ENCODE peak calls at places on chromosomes 2 and 18, in eight cellular contexts. R is IMR-90; D is H7; U is fibroblast of pulmonary artery; K is thoracic aorta; B is CD4-positive, alpha-beta memory T cell; N is HAP-1; F is upper lobe of right lung. M is an unnamed sample.

GRCh38 chr2:23988371-23988770 is 21.5 kb upstream of the MFSD2B start:
- DNase-seq in D (no peak), K (no peak), N (no peak), F (no peak), U (peak), B (peak), R (peak), M (peak)

GRCh38 chr2:75565523-75566449 is 5.0 kb upstream of the EVA1A start:
- DNase-seq in R (peak), K (no peak), D (no peak), F (no peak), B (no peak), N (no peak), U (no peak), M (no peak)

GRCh38 chr2:216535454-216535995 is 36.9 kb downstream of the RPL37A start:
- DNase-seq in B (no peak), N (no peak), F (no peak), K (peak), D (no peak), U (peak), R (peak), M (no peak)

GRCh38 chr2:65064728-65065552 is 8.7 kb downstream of the CEP68 start:
- DNase-seq in B (peak), U (peak), F (peak), K (peak), R (peak), D (peak), N (peak), M (peak)

GRCh38 chr2:20235655-20236302 is 10.8 kb upstream of the SDC1 start:
- DNase-seq in N (no peak), F (no peak), K (no peak), R (no peak), D (peak), U (no peak), B (no peak), M (no peak)

GRCh38 chr18:67417864-67418523 is 98.5 kb downstream of the DSEL start:
- DNase-seq in U (peak), N (no peak), R (peak), B (peak), F (no peak), K (no peak), D (no peak), M (peak)

GRCh38 chr2:156437876-156438410 is 1.8 kb downstream of the GPD2 start:
- DNase-seq in D (no peak), F (no peak), K (no peak), B (no peak), N (no peak), U (no peak), R (no peak), M (no peak)

GRCh38 chr2:102061962-102062795 is 70.4 kb downstream of the IL1R2 start:
- DNase-seq in F (no peak), K (no peak), D (no peak), B (no peak), N (no peak), R (peak), U (peak), M (no peak)

GRCh38 chr2:45825001-45825651 is 173.7 kb downstream of the PRKCE start:
- DNase-seq in K (no peak), R (no peak), B (no peak), U (no peak), D (peak), F (no peak), N (no peak), M (peak)

GRCh38 chr2:142974288-142975024 is 97.0 kb downstream of the KYNU start:
- DNase-seq in B (no peak), U (peak), R (peak), F (no peak), N (peak), K (no peak), D (no peak), M (no peak)

GRCh38 chr2:25215948-25216679 is 47.7 kb upstream of the POMC start:
- DNase-seq in F (peak), N (peak), D (peak), R (no peak), B (peak), K (no peak), U (peak), M (peak)
- H3K4me3 ChIP-seq in F (peak), N (peak), D (peak), R (peak), B (peak), K (peak), U (peak), M (peak)

DNA sequence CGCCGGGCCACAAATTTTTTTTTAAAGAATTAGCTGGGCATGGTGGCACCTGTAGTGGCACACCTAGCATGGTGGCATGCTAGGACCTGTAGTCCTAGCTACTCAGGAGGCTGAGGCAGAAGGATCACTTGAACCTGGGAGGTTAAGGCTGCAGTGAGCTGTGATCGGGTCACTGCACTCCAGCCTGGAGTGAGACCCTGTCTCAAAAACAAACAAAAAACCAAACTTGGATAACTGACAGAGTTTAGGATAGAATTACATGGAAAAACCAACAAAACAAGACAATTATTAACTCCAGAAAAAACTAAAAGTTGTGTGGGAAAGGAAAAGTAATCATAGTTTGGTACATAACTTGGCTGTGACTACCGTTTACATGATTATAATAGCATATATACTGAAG is 1.6 kb upstream of the CFLAR start:
- DNase-seq in R (no peak), B (no peak), U (no peak), D (no peak), N (no peak), K (no peak), F (no peak), M (no peak)
- H3K4me3 ChIP-seq in R (no peak), B (no peak), U (peak), D (no peak), N (no peak), K (no peak), F (peak), M (no peak)

DNA sequence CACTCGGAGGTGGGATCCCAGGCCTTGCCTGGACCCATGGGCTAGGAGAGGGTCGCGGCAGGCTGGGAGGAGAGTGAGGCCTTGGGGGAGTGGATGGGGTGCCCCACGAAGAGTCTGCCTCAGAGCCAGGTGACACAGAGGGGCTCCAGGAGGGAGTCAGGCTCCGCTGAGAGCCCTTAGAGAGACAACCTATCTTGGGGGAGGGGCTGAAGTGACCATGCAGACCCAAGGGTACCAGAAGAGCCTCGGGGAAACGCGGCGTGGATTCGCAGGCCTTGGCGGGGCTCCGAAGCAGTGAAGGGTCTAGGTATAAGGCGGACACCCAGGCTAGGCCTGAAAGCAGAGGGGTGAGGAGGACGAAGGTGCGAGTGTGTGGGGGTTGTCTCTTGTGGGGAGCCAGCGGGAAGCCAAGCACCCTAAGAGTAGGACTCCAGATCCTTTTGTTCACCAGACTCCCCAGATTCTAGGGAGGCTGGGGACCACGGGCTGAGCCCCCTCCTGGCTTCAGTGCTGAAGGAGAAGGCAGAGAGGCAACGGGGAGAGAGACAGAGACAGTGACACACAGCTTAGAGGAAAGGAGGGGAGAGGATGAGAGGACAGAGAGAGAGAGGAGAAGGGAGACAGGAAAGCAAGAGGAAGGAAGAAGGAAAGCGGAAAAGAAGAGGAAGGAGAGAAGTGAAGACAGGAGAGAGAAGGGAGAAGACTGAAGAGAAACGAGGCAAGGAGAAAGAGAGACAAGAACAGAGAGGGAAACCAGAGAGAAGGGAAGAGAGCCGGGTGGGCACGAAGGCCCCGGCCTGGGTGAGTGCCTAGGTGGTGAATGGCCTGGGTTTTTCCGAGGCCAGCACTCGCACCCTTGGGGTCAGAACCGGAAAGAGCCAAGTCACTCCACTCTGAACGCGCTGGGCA is 1.1 kb upstream of the HOXD11 start:
- DNase-seq in R (no peak), N (no peak), F (no peak), D (no peak), K (no peak), B (no peak), U (no peak), M (no peak)
- H3K4me3 ChIP-seq in R (no peak), N (peak), F (no peak), D (peak), K (peak), B (no peak), U (no peak), M (no peak)

GRCh38 chr2:152098798-152099654 is at the start of gene CACNB4:
- DNase-seq in B (no peak), K (no peak), U (peak), R (no peak), F (peak), D (peak), N (peak), M (no peak)

GRCh38 chr2:152098033-152098797 is 629 bp downstream of the CACNB4 start:
- DNase-seq in R (no peak), B (no peak), N (peak), U (peak), K (no peak), D (peak), F (peak), M (no peak)

GRCh38 chr2:152094014-152094413 is 4.8 kb downstream of the CACNB4 start:
- DNase-seq in R (no peak), D (no peak), K (no peak), N (no peak), B (no peak), F (no peak), U (no peak), M (no peak)

GRCh38 chr2:152099655-152100050 is 809 bp upstream of the CACNB4 start:
- DNase-seq in K (no peak), D (no peak), U (no peak), F (no peak), R (no peak), B (no peak), N (no peak), M (no peak)

DNA sequence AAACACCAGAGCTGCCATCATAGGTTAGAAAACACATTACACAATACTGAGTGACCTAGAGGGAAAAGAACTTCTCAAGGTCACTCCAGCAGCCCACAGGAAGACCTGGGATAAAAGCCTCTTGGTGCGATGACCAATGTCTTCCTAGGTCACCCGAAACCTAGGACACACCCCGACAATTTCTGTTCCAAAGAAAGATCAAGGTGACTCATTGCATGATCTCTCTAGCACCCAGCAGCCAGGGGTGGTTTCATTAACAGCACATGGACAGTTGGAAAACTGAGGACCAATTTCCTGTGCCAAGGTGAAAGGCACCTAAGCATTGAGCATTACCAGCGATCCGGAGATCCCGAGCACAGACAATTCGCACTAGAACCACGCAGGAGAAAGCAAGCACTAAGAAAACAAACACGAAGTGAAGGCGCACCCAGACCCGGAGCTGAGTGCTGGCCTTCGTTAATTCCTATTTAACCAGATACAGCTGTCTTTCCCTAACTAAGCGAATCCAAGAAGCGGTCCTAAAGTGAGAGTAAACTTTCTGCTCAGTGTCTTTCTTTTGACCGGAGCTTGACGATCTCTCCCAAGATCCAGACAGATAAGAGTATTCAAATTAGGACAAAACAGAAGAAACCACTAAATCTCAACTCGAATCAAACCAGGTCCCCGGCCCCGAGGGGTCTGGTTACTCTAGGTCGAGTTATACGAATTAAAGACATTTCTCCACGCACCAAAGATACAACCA is 1.4 kb downstream of the CACNB4 start:
- DNase-seq in U (peak), F (no peak), D (peak), N (peak), R (peak), B (no peak), K (no peak), M (no peak)
- H3K4me3 ChIP-seq in U (peak), F (peak), D (peak), N (peak), R (peak), B (peak), K (peak), M (no peak)

GRCh38 chr2:43279317-43279840 is 53.0 kb upstream of the ZFP36L2 start:
- DNase-seq in D (no peak), F (no peak), N (no peak), B (no peak), R (no peak), U (no peak), K (no peak), M (no peak)
- H3K4me3 ChIP-seq in D (no peak), F (no peak), N (no peak), B (no peak), R (no peak), U (no peak), K (no peak), M (no peak)